ENCODE peak calls at places on chromosomes 13 and 19, in five cellular contexts. A, W, R, E and Y are unnamed samples.

GRCh38 chr19:6276447-6276846 is 3.3 kb downstream of the MLLT1 start:
- DNase-seq in A (peak), W (peak), E (no peak), R (no peak), Y (peak)

GRCh38 chr13:48156466-48156865 is 61.6 kb upstream of the MED4 start:
- DNase-seq in E (no peak), R (no peak), A (no peak), W (no peak), Y (no peak)

GRCh38 chr13:35518337-35518736 is 41.8 kb upstream of the MAB21L1 start:
- DNase-seq in E (peak), W (no peak), A (peak), R (no peak), Y (peak)

GRCh38 chr13:96539791-96540190 is 449.9 kb downstream of the HS6ST3 start:
- DNase-seq in R (no peak), E (no peak), W (no peak), A (no peak), Y (no peak)

GRCh38 chr13:34155931-34156607 is 338.1 kb downstream of the RFC3 start:
- DNase-seq in E (no peak), R (no peak), A (peak), W (no peak), Y (peak)

GRCh38 chr13:32883501-32883900 is 132.7 kb upstream of the KL start:
- DNase-seq in R (peak), A (peak), E (peak), W (no peak), Y (peak)

GRCh38 chr13:35791191-35791902 is 314.9 kb upstream of the MAB21L1 start:
- DNase-seq in R (no peak), E (peak), A (peak), W (peak), Y (peak)

GRCh38 chr13:113423225-113424170 is 29.8 kb downstream of the ADPRHL1 start:
- DNase-seq in R (no peak), W (no peak), E (no peak), A (no peak), Y (no peak)

GRCh38 chr13:113669871-113670341 is 2.9 kb downstream of the GRK1 start:
- DNase-seq in W (no peak), R (no peak), E (no peak), A (no peak), Y (no peak)

GRCh38 chr19:8208710-8209110 is 460 bp upstream of the CERS4 start:
- DNase-seq in A (no peak), R (no peak), E (no peak), W (no peak), Y (no peak)

GRCh38 chr13:97506511-97506910 is 72.5 kb downstream of the RAP2A start:
- DNase-seq in E (no peak), R (no peak), A (peak), W (peak), Y (no peak)

GRCh38 chr19:11580665-11581418 is 3.4 kb upstream of the ACP5 start:
- DNase-seq in R (no peak), E (no peak), W (no peak), A (peak), Y (no peak)

GRCh38 chr19:50720181-50720920 is 749 bp upstream of the SHANK1 start:
- DNase-seq in E (no peak), R (no peak), A (no peak), W (no peak), Y (no peak)

GRCh38 chr19:5356918-5357317 is 16.3 kb upstream of the PTPRS start:
- DNase-seq in A (no peak), W (no peak), R (no peak), E (no peak), Y (no peak)

GRCh38 chr19:43148233-43148632 is 38.1 kb downstream of the PSG5 start:
- DNase-seq in R (no peak), E (no peak), W (peak), A (peak), Y (peak)

GRCh38 chr13:36098080-36098479 is 33.1 kb downstream of the DCLK1 start:
- DNase-seq in A (no peak), W (no peak), E (no peak), R (no peak), Y (no peak)

GRCh38 chr13:20891768-20892167 is 10.8 kb downstream of the XPO4 start:
- DNase-seq in R (no peak), A (no peak), W (no peak), E (no peak), Y (no peak)

GRCh38 chr13:111939285-111940278 is 127.4 kb upstream of the SOX1 start:
- DNase-seq in R (no peak), E (no peak), A (no peak), W (no peak), Y (no peak)

GRCh38 chr19:55383279-55383788 is 758 bp downstream of the TMEM238 start:
- DNase-seq in W (no peak), E (no peak), A (no peak), R (no peak), Y (no peak)

GRCh38 chr13:27339299-27339698 is 68.7 kb downstream of the RASL11A start:
- DNase-seq in A (peak), W (no peak), R (no peak), E (no peak), Y (peak)

GRCh38 chr19:681029-681626 is 4.9 kb downstream of the FSTL3 start:
- DNase-seq in R (no peak), A (peak), W (no peak), E (no peak), Y (no peak)

GRCh38 chr19:38152461-38153379 is 71.3 kb downstream of the DPF1 start:
- DNase-seq in A (no peak), W (no peak), R (no peak), E (peak), Y (peak)

GRCh38 chr19:49368711-49369358 is 5.2 kb downstream of the DKKL1 start:
- DNase-seq in E (no peak), R (no peak), W (no peak), A (no peak), Y (no peak)

GRCh38 chr19:31559494-31559893 is 210.3 kb upstream of the TSHZ3 start:
- DNase-seq in R (no peak), W (no peak), A (no peak), E (no peak), Y (no peak)

GRCh38 chr13:112072531-112073244 is 5.7 kb downstream of the SOX1 start:
- DNase-seq in E (no peak), W (no peak), R (peak), A (no peak), Y (no peak)

GRCh38 chr19:18612772-18613588 is at the start of gene TMEM59L:
- DNase-seq in E (no peak), R (no peak), W (no peak), A (no peak), Y (no peak)

GRCh38 chr13:39516140-39516539 is 86.9 kb downstream of the LHFPL6 start:
- DNase-seq in E (no peak), W (peak), R (no peak), A (no peak), Y (no peak)

GRCh38 chr13:30847697-30848307 is 58.3 kb upstream of the MEDAG start:
- DNase-seq in R (no peak), W (peak), E (peak), A (peak), Y (peak)

GRCh38 chr19:29417048-29417447 is 108.7 kb upstream of the VSTM2B start:
- DNase-seq in E (no peak), A (no peak), W (no peak), R (no peak), Y (no peak)

GRCh38 chr13:89982406-89983085 is 1364.9 kb upstream of the MIR17HG start:
- DNase-seq in R (no peak), W (peak), E (peak), A (peak), Y (peak)

GRCh38 chr19:24159707-24160106 is 72.7 kb downstream of the ZNF254 start:
- DNase-seq in A (peak), E (no peak), W (no peak), R (no peak), Y (no peak)